ENCODE peak calls at places on chromosome 17, in six cellular contexts. One of them, this sample, is unnamed. For H3K79me2, the result is how much of the 10 kb centered on the place peaks cover.

GRCh38 chr17:39579318-39580081 is 28.2 kb downstream of the NEUROD2 start:
- DNase-seq in PC-3: no peak
- DNase-seq in MM.1S: no peak
- DNase-seq in OCI-LY7: no peak
- DNase-seq in GM23248: no peak
- DNase-seq in neural progenitor cell: peak
- DNase-seq in this sample: peak

GRCh38 chr17:50919321-50920040 is 53.3 kb upstream of the TOB1 start:
- DNase-seq in PC-3: peak
- DNase-seq in OCI-LY7: peak
- DNase-seq in MM.1S: peak
- DNase-seq in neural progenitor cell: peak
- DNase-seq in GM23248: peak
- DNase-seq in this sample: peak

GRCh38 chr17:66300956-66301355 is 1.5 kb upstream of the PRKCA start:
- DNase-seq in OCI-LY7: no peak
- DNase-seq in neural progenitor cell: no peak
- DNase-seq in PC-3: no peak
- DNase-seq in GM23248: peak
- DNase-seq in MM.1S: no peak
- DNase-seq in this sample: no peak

GRCh38 chr17:67386965-67387551 is 10.0 kb downstream of the PITPNC1 start:
- DNase-seq in OCI-LY7: peak
- DNase-seq in neural progenitor cell: peak
- DNase-seq in PC-3: peak
- DNase-seq in MM.1S: peak
- DNase-seq in GM23248: peak
- DNase-seq in this sample: peak

GRCh38 chr17:19743101-19744100 is 4.7 kb downstream of the ALDH3A1 start:
- DNase-seq in PC-3: no peak
- DNase-seq in OCI-LY7: no peak
- DNase-seq in GM23248: no peak
- DNase-seq in neural progenitor cell: no peak
- DNase-seq in MM.1S: no peak
- DNase-seq in this sample: no peak

GRCh38 chr17:34301986-34302385 is 16.4 kb downstream of the CCL11 start:
- DNase-seq in neural progenitor cell: no peak
- DNase-seq in OCI-LY7: no peak
- DNase-seq in PC-3: no peak
- DNase-seq in GM23248: peak
- DNase-seq in MM.1S: no peak
- DNase-seq in this sample: no peak

GRCh38 chr17:42698736-42699414 is 16.5 kb downstream of the CNTNAP1 start:
- DNase-seq in OCI-LY7: no peak
- DNase-seq in GM23248: peak
- DNase-seq in MM.1S: no peak
- DNase-seq in PC-3: peak
- DNase-seq in neural progenitor cell: peak
- DNase-seq in this sample: no peak

GRCh38 chr17:10798332-10798749 is 5.6 kb downstream of the TMEM238L start:
- DNase-seq in PC-3: peak
- DNase-seq in GM23248: no peak
- DNase-seq in OCI-LY7: no peak
- DNase-seq in neural progenitor cell: no peak
- DNase-seq in MM.1S: no peak
- DNase-seq in this sample: no peak

GRCh38 chr17:74454197-74455024 is 12.0 kb upstream of the CD300A start:
- DNase-seq in OCI-LY7: peak
- DNase-seq in GM23248: peak
- DNase-seq in neural progenitor cell: peak
- DNase-seq in PC-3: no peak
- DNase-seq in MM.1S: no peak
- DNase-seq in this sample: peak

GRCh38 chr17:73643012-73643845 is 1.0 kb downstream of the SDK2 start:
- DNase-seq in OCI-LY7: no peak
- DNase-seq in GM23248: peak
- DNase-seq in PC-3: peak
- DNase-seq in neural progenitor cell: peak
- DNase-seq in MM.1S: no peak
- DNase-seq in this sample: peak

GRCh38 chr17:1010086-1010450 is 13.1 kb downstream of the TIMM22 start:
- DNase-seq in OCI-LY7: no peak
- DNase-seq in MM.1S: no peak
- DNase-seq in GM23248: no peak
- DNase-seq in PC-3: no peak
- DNase-seq in neural progenitor cell: no peak
- DNase-seq in this sample: no peak

GRCh38 chr17:15321556-15322250 is 19.7 kb downstream of the TEKT3 start:
- DNase-seq in neural progenitor cell: no peak
- DNase-seq in OCI-LY7: no peak
- DNase-seq in MM.1S: no peak
- DNase-seq in GM23248: peak
- DNase-seq in PC-3: peak
- DNase-seq in this sample: no peak

GRCh38 chr17:77433385-77434135 is 292.8 kb downstream of the SEC14L1 start:
- DNase-seq in neural progenitor cell: no peak
- DNase-seq in GM23248: peak
- DNase-seq in OCI-LY7: peak
- DNase-seq in MM.1S: no peak
- DNase-seq in PC-3: no peak
- DNase-seq in this sample: no peak

GRCh38 chr17:82910041-82910481 is 70.2 kb upstream of the ZNF750 start:
- DNase-seq in MM.1S: no peak
- DNase-seq in GM23248: no peak
- DNase-seq in neural progenitor cell: no peak
- DNase-seq in OCI-LY7: no peak
- DNase-seq in PC-3: no peak
- DNase-seq in this sample: no peak

GRCh38 chr17:56754523-56755208 is 79.1 kb downstream of the C17orf67 start:
- DNase-seq in neural progenitor cell: peak
- DNase-seq in MM.1S: peak
- DNase-seq in PC-3: peak
- DNase-seq in OCI-LY7: no peak
- DNase-seq in GM23248: peak
- DNase-seq in this sample: peak

GRCh38 chr17:67628580-67629013 is 89.1 kb upstream of the NOL11 start:
- DNase-seq in GM23248: peak
- DNase-seq in MM.1S: no peak
- DNase-seq in neural progenitor cell: peak
- DNase-seq in PC-3: no peak
- DNase-seq in OCI-LY7: peak
- DNase-seq in this sample: peak

GRCh38 chr17:42886283-42887176 is 14.1 kb upstream of the G6PC1 start:
- DNase-seq in OCI-LY7: no peak
- DNase-seq in GM23248: no peak
- DNase-seq in neural progenitor cell: no peak
- DNase-seq in MM.1S: no peak
- DNase-seq in PC-3: no peak
- DNase-seq in this sample: no peak

GRCh38 chr17:73261952-73262675 is 434 bp upstream of the CPSF4L start:
- DNase-seq in neural progenitor cell: peak
- DNase-seq in GM23248: no peak
- DNase-seq in MM.1S: no peak
- DNase-seq in PC-3: no peak
- DNase-seq in OCI-LY7: no peak
- DNase-seq in this sample: peak

GRCh38 chr17:42980766-42981397 is 517 bp downstream of the RUNDC1 start:
- DNase-seq in neural progenitor cell: peak
- DNase-seq in PC-3: peak
- DNase-seq in OCI-LY7: peak
- DNase-seq in MM.1S: peak
- DNase-seq in GM23248: peak
- DNase-seq in this sample: peak

GRCh38 chr17:81239714-81240555 is 817 bp downstream of the NDUFAF8 start:
- DNase-seq in MM.1S: peak
- DNase-seq in neural progenitor cell: peak
- DNase-seq in OCI-LY7: peak
- DNase-seq in PC-3: peak
- DNase-seq in GM23248: peak
- DNase-seq in this sample: peak

GRCh38 chr17:47733047-47733413 is at the start of gene TBX21:
- DNase-seq in MM.1S: peak
- DNase-seq in OCI-LY7: peak
- DNase-seq in neural progenitor cell: peak
- DNase-seq in GM23248: peak
- DNase-seq in PC-3: no peak
- DNase-seq in this sample: peak

GRCh38 chr17:47735536-47736011 is 2.5 kb downstream of the TBX21 start:
- DNase-seq in GM23248: no peak
- DNase-seq in PC-3: no peak
- DNase-seq in neural progenitor cell: no peak
- DNase-seq in OCI-LY7: no peak
- DNase-seq in MM.1S: no peak
- DNase-seq in this sample: no peak

GRCh38 chr17:47736501-47737211 is 3.6 kb downstream of the TBX21 start:
- DNase-seq in neural progenitor cell: peak
- DNase-seq in GM23248: no peak
- DNase-seq in PC-3: no peak
- DNase-seq in MM.1S: no peak
- DNase-seq in OCI-LY7: no peak
- DNase-seq in this sample: no peak

GRCh38 chr17:47733414-47734288 is 615 bp downstream of the TBX21 start:
- DNase-seq in neural progenitor cell: peak
- DNase-seq in MM.1S: no peak
- DNase-seq in PC-3: no peak
- DNase-seq in GM23248: peak
- DNase-seq in OCI-LY7: no peak
- DNase-seq in this sample: peak

GRCh38 chr17:47735139-47735464 is 2.1 kb downstream of the TBX21 start:
- DNase-seq in OCI-LY7: no peak
- DNase-seq in PC-3: no peak
- DNase-seq in neural progenitor cell: no peak
- DNase-seq in MM.1S: no peak
- DNase-seq in GM23248: no peak
- DNase-seq in this sample: no peak
- TF ChIP-seq EZH2phosphoT487 in OCI-LY7: no peak
- TF ChIP-seq EZH2phosphoT487 in PC-3: no peak
- TF ChIP-seq EZH2phosphoT487 in neural progenitor cell: no peak
- TF ChIP-seq EZH2phosphoT487 in MM.1S: no peak
- TF ChIP-seq EZH2phosphoT487 in GM23248: no peak
- TF ChIP-seq EZH2phosphoT487 in this sample: no peak

DNA sequence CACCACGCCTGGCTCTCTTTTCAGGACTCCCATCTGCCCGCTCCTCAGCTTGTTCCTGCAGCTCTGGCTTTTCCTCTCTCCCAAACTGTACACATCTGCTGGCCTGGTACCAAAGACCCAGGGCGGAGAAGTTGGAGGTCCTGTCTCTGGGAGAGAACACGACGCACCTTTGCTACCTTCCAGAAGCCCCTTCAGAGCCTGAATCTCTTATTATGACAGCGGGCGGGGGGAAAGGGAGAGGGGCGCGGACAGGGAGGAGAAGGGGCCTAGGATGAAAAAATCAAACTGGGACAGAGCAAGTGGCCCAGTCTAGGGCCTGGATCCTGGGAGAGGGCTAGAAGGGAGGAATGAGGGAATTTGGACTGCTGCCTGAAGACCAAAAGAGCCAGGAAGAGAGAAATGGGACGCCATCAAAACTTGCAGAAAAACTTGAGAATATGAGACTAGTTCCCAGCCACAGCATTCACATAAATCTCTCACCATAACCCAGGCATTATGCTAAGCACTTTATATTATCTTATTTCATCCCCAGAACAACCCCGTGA is 2.5 kb upstream of the PER1 start:
- DNase-seq in neural progenitor cell: no peak
- DNase-seq in OCI-LY7: no peak
- DNase-seq in PC-3: no peak
- DNase-seq in MM.1S: no peak
- DNase-seq in GM23248: no peak
- DNase-seq in this sample: no peak
- H3K79me2 ChIP-seq in neural progenitor cell: under half
- H3K79me2 ChIP-seq in OCI-LY7: under half
- H3K79me2 ChIP-seq in PC-3: under half
- H3K79me2 ChIP-seq in MM.1S: under half
- H3K79me2 ChIP-seq in GM23248: under half
- H3K79me2 ChIP-seq in this sample: under half

GRCh38 chr17:41530062-41531048 is 2.2 kb upstream of the KRT19 start:
- DNase-seq in PC-3: peak
- DNase-seq in OCI-LY7: no peak
- DNase-seq in GM23248: peak
- DNase-seq in MM.1S: no peak
- DNase-seq in neural progenitor cell: no peak
- DNase-seq in this sample: no peak
- TF ChIP-seq EZH2phosphoT487 in PC-3: no peak
- TF ChIP-seq EZH2phosphoT487 in OCI-LY7: no peak
- TF ChIP-seq EZH2phosphoT487 in GM23248: no peak
- TF ChIP-seq EZH2phosphoT487 in MM.1S: no peak
- TF ChIP-seq EZH2phosphoT487 in neural progenitor cell: no peak
- TF ChIP-seq EZH2phosphoT487 in this sample: no peak

GRCh38 chr17:7572338-7572587 is 7.2 kb upstream of the CD68 start:
- DNase-seq in OCI-LY7: no peak
- DNase-seq in neural progenitor cell: no peak
- DNase-seq in MM.1S: no peak
- DNase-seq in GM23248: no peak
- DNase-seq in PC-3: no peak
- DNase-seq in this sample: no peak

GRCh38 chr17:7575481-7575883 is 4.0 kb upstream of the CD68 start:
- DNase-seq in MM.1S: no peak
- DNase-seq in OCI-LY7: no peak
- DNase-seq in neural progenitor cell: no peak
- DNase-seq in PC-3: no peak
- DNase-seq in GM23248: peak
- DNase-seq in this sample: no peak

GRCh38 chr17:7574176-7574953 is 5.1 kb upstream of the CD68 start:
- DNase-seq in PC-3: no peak
- DNase-seq in MM.1S: no peak
- DNase-seq in neural progenitor cell: no peak
- DNase-seq in GM23248: peak
- DNase-seq in OCI-LY7: no peak
- DNase-seq in this sample: no peak

GRCh38 chr17:7572588-7573323 is 6.7 kb upstream of the CD68 start:
- DNase-seq in neural progenitor cell: peak
- DNase-seq in MM.1S: peak
- DNase-seq in GM23248: peak
- DNase-seq in PC-3: peak
- DNase-seq in OCI-LY7: peak
- DNase-seq in this sample: peak

DNA sequence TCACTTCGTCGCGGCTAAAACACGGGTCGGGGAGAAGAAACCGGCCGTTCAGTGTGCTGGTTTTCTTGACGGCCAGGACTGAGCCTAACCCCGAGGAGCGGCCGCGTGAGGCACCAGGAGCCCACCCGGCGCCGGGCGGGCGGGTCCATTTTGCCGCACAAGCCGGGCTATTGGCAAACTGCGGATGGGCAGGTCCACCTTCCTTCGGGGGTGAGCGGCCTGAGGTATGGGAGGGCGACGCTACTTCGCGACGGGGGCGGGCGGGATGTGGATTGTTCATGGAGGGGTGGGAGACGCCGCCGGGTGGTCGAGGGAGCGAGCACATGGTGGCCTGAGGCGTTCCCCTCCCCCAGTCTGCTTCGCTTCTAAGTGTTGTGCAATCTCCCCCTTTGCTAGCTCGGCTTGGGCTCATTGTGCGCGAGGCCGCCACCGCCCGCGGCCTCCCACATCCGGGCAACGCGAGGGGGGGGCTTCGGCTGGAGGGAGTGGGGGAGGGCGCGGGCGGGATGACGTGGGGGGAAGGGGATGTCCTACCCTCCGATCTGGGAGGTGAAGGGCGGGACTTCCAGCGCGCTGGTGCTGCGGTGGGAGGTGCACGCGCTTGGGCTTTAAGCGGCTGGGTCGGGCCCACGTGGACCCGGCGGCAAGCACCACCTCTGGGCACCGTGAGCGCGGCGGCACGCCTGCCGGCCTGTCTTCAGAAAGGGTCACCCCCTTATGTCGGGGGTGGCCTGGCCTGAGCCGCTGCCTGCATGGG is 5.9 kb upstream of the CD68 start:
- DNase-seq in neural progenitor cell: peak
- DNase-seq in PC-3: peak
- DNase-seq in OCI-LY7: peak
- DNase-seq in GM23248: peak
- DNase-seq in MM.1S: peak
- DNase-seq in this sample: peak
- H3K79me2 ChIP-seq in neural progenitor cell: half or more
- H3K79me2 ChIP-seq in PC-3: under half
- H3K79me2 ChIP-seq in OCI-LY7: under half
- H3K79me2 ChIP-seq in GM23248: half or more
- H3K79me2 ChIP-seq in MM.1S: half or more
- H3K79me2 ChIP-seq in this sample: half or more